ENCODE peak calls at places on chromosomes 1 and 21, in four cellular contexts. I, W, H and L are unnamed samples.
A peak's percentile ranks its signal among the peaks of the same experiment; 100 is the strongest.

GRCh38 chr1:198212675-198213074 is 55.9 kb downstream of the NEK7 start:
- DNase-seq in W (no peak), I (peak; percentile 30), H (peak; percentile 73), L (peak; percentile 35)

GRCh38 chr1:242426271-242426905 is 98.1 kb downstream of the PLD5 start:
- DNase-seq in W (no peak), H (no peak), I (no peak), L (no peak)

GRCh38 chr1:27027575-27028250 is 15.1 kb upstream of the TENT5B start:
- DNase-seq in I (no peak), H (no peak), W (peak; percentile 54), L (no peak)

GRCh38 chr1:53547321-53547720 is 88.1 kb downstream of the DMRTB1 start:
- DNase-seq in I (peak; percentile 15), H (no peak), W (no peak), L (no peak)

GRCh38 chr1:206693029-206693428 is 8.3 kb downstream of the MAPKAPK2 start:
- DNase-seq in H (no peak), I (peak; percentile 93), W (peak; percentile 55), L (no peak)

GRCh38 chr1:214438059-214438458 is 113.3 kb downstream of the PTPN14 start:
- DNase-seq in H (no peak), I (peak; percentile 40), W (no peak), L (no peak)

GRCh38 chr1:51316113-51316763 is 14.1 kb downstream of the TTC39A start:
- DNase-seq in W (no peak), H (no peak), I (no peak), L (no peak)

GRCh38 chr1:212976586-212976985 is 26.2 kb downstream of the VASH2 start:
- DNase-seq in H (no peak), W (no peak), I (no peak), L (no peak)

GRCh38 chr1:70090875-70091274 is 114.5 kb downstream of the LRRC40 start:
- DNase-seq in I (no peak), W (no peak), H (peak; percentile 20), L (no peak)

GRCh38 chr1:99784143-99784542 is 17.7 kb upstream of the FRRS1 start:
- DNase-seq in H (no peak), W (no peak), I (no peak), L (no peak)

GRCh38 chr1:217627431-217627830 is 3.5 kb downstream of the GPATCH2 start:
- DNase-seq in W (no peak), I (no peak), H (no peak), L (no peak)

GRCh38 chr1:85473390-85473789 is 8.4 kb upstream of the DDAH1 start:
- DNase-seq in I (no peak), W (no peak), H (peak; percentile 41), L (no peak)

GRCh38 chr1:30042438-30043147 is 680.8 kb downstream of the MATN1 start:
- DNase-seq in I (no peak), H (no peak), W (no peak), L (no peak)

GRCh38 chr1:217048104-217048707 is 325.0 kb upstream of the ESRRG start:
- DNase-seq in I (no peak), H (no peak), W (no peak), L (no peak)

GRCh38 chr1:10979483-10979920 is 33.0 kb upstream of the TARDBP start:
- DNase-seq in W (no peak), H (no peak), I (peak; percentile 64), L (no peak)

GRCh38 chr1:22537441-22538139 is 25.7 kb upstream of the EPHA8 start:
- DNase-seq in I (no peak), W (no peak), H (no peak), L (no peak)

GRCh38 chr21:35256468-35256988 is 207.4 kb upstream of the RUNX1 start:
- DNase-seq in H (peak; percentile 95), I (peak; percentile 94), W (peak; percentile 87), L (peak; percentile 95)

GRCh38 chr1:59967141-59967697 is 40.6 kb upstream of the CYP2J2 start:
- DNase-seq in I (no peak), H (peak; percentile 39), W (no peak), L (no peak)

GRCh38 chr1:188062456-188062855 is 1233.7 kb downstream of the PLA2G4A start:
- DNase-seq in H (no peak), W (no peak), I (no peak), L (no peak)

GRCh38 chr21:44529503-44530125 is 10.4 kb downstream of the KRTAP10-1 start:
- DNase-seq in W (no peak), H (no peak), I (no peak), L (no peak)

GRCh38 chr21:46098303-46099141 is 610 bp downstream of the COL6A2 start:
- DNase-seq in I (no peak), W (no peak), H (no peak), L (no peak)

GRCh38 chr1:242197907-242198306 is 199.0 kb upstream of the MAP1LC3C start:
- DNase-seq in W (no peak), I (no peak), H (no peak), L (no peak)

GRCh38 chr1:94095112-94095637 is 25.8 kb downstream of the ABCA4 start:
- DNase-seq in W (no peak), I (peak; percentile 87), H (no peak), L (peak; percentile 69)

GRCh38 chr1:9824702-9825089 is 931 bp upstream of the CLSTN1 start:
- DNase-seq in I (no peak), W (no peak), H (no peak), L (no peak)

GRCh38 chr1:59314776-59315528 is 18.1 kb downstream of the FGGY start:
- DNase-seq in I (no peak), H (no peak), W (no peak), L (no peak)

GRCh38 chr21:44485254-44485793 is 30.0 kb downstream of the LRRC3 start:
- DNase-seq in H (peak; percentile 1), I (no peak), W (no peak), L (no peak)

GRCh38 chr1:905071-905749 is 18.5 kb upstream of the SAMD11 start:
- DNase-seq in W (no peak), H (no peak), I (peak; percentile 72), L (no peak)

GRCh38 chr21:36466061-36466511 is 13.8 kb downstream of the CLDN14 start:
- DNase-seq in I (no peak), H (no peak), W (no peak), L (no peak)

GRCh38 chr1:51753969-51754368 is 124.6 kb downstream of the NRDC start:
- DNase-seq in I (no peak), W (no peak), H (no peak), L (no peak)

GRCh38 chr1:94205639-94206038 is 31.7 kb downstream of the ARHGAP29 start:
- DNase-seq in I (no peak), W (no peak), H (no peak), L (no peak)

GRCh38 chr1:247113094-247113497 is 8.9 kb upstream of the ZNF669 start:
- DNase-seq in I (no peak), W (no peak), H (no peak), L (no peak)

GRCh38 chr1:98059616-98060015 is 138.8 kb upstream of the DPYD start:
- DNase-seq in W (no peak), H (no peak), I (no peak), L (no peak)

GRCh38 chr1:53066433-53066832 is 4.4 kb downstream of the PODN start:
- DNase-seq in H (no peak), I (no peak), W (no peak), L (no peak)

GRCh38 chr1:33327587-33328325 is 6.9 kb upstream of the A3GALT2 start:
- DNase-seq in W (no peak), I (peak; percentile 73), H (peak; percentile 99), L (peak; percentile 95)

GRCh38 chr1:54870869-54871268 is 16.1 kb downstream of the DHCR24 start:
- DNase-seq in H (no peak), W (no peak), I (no peak), L (no peak)

GRCh38 chr1:54866801-54867716 is 19.9 kb downstream of the DHCR24 start:
- DNase-seq in W (no peak), I (no peak), H (no peak), L (no peak)

GRCh38 chr1:54867717-54868057 is 19.3 kb downstream of the DHCR24 start:
- DNase-seq in W (no peak), I (no peak), H (no peak), L (no peak)

GRCh38 chr1:54871275-54872040 is 15.5 kb downstream of the DHCR24 start:
- DNase-seq in H (no peak), I (no peak), W (no peak), L (no peak)

GRCh38 chr1:54869173-54869851 is 17.7 kb downstream of the DHCR24 start:
- DNase-seq in H (no peak), I (no peak), W (no peak), L (no peak)
- TF ChIP-seq CTCF in H (no peak), I (no peak), W (no peak), L (no peak)

GRCh38 chr1:15288173-15288926 is 41.3 kb downstream of the FHAD1 start:
- DNase-seq in I (no peak), H (no peak), W (no peak), L (no peak)
- TF ChIP-seq CTCF in I (no peak), H (peak; percentile 14), W (no peak), L (no peak)

DNA sequence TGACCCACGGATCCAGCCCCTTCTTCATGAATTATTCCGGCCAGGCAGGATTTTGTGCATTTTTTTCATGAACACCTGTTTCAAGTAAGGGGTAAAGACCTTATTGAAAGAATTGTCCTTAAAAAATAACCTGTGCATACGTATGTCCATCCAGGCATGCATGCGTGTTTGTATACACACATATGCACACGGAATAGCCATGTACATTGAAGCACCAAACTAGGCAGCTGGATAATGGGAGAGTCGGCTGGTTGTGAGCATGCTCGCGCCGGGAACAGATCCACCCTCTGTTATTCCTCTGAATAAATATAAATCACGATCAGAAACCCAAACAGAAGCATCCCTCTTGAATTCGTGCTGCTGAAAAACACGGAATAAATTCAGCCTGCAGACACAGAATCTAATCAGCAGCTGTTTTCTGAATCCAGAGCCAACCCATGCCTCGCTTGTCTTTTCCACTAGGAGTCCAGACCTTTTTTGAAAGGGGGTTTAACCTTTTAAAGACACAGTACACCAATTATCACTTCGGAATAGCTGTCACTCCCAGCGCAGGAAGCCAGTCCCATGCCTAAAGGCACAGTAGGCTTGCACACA is at the start of gene HIVEP3:
- DNase-seq in H (no peak), W (no peak), I (no peak), L (no peak)
- TF ChIP-seq CTCF in H (peak; percentile 29), W (no peak), I (no peak), L (no peak)

GRCh38 chr21:39153373-39153772 is 29.9 kb downstream of the PSMG1 start:
- DNase-seq in I (no peak), H (no peak), W (no peak), L (no peak)
- TF ChIP-seq CTCF in I (no peak), H (peak; percentile 55), W (peak; percentile 12), L (peak; percentile 34)

GRCh38 chr1:232725303-232726047 is 79.7 kb upstream of the MAP10 start:
- DNase-seq in H (no peak), W (no peak), I (no peak), L (no peak)
- TF ChIP-seq CTCF in H (no peak), W (no peak), I (no peak), L (no peak)

GRCh38 chr1:153238536-153238935 is 21.0 kb upstream of the LORICRIN start:
- DNase-seq in I (no peak), W (no peak), H (no peak), L (no peak)
- TF ChIP-seq CTCF in I (no peak), W (no peak), H (no peak), L (no peak)

DNA sequence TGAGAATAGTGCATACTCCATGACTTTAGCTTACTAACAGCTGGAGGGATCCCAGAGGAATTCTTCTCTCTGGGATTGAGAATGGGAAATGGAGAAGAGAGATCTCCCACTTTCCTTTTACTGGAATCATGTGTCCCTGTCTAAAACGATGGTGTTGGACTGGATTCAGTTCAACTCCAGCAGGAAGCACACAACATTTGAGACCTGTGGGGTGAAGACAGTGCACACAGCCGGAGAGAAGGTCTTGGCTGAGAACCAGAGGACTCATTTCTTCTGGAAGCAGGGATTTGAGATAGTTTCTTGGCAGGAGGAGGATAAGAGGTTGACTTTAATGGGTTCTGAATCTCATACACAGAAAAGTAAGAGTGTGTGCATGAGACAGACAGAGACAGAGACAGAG is 58.6 kb downstream of the TRABD2B start:
- DNase-seq in W (no peak), I (no peak), H (no peak), L (no peak)
- TF ChIP-seq CTCF in W (no peak), I (no peak), H (no peak), L (no peak)